ENCODE peak calls at places on chromosomes 2 and 18, in four cellular contexts. A is NCI-H446 treated with DMSO at 0.1 percent for 48 hours, U is substantia nigra, M is NCI-H2171 treated with DMSO at 0.1 percent for 48 hours. N is an unnamed sample.

GRCh38 chr2:227407601-227408089 is 19.9 kb upstream of the SCYGR1 start:
- DNase-seq in A (peak; percentile 67), U (no peak), M (peak; percentile 40), N (peak; percentile 93)

GRCh38 chr18:415627-416612 is 84.6 kb downstream of the COLEC12 start:
- DNase-seq in A (no peak), U (no peak), M (no peak), N (no peak)

GRCh38 chr18:23890589-23890988 is 124.0 kb upstream of the TTC39C start:
- DNase-seq in A (no peak), U (no peak), M (no peak), N (no peak)

GRCh38 chr2:238032755-238033337 is 28.0 kb upstream of the SCLY start:
- DNase-seq in A (no peak), U (no peak), M (no peak), N (no peak)

GRCh38 chr2:186903183-186903582 is 54.2 kb upstream of the ZSWIM2 start:
- DNase-seq in A (peak; percentile 6), U (no peak), M (no peak), N (no peak)

GRCh38 chr18:25621144-25621543 is 269.2 kb upstream of the ZNF521 start:
- DNase-seq in A (no peak), U (no peak), M (no peak), N (no peak)

GRCh38 chr2:61575447-61575859 is 37.3 kb upstream of the XPO1 start:
- DNase-seq in A (no peak), U (no peak), M (no peak), N (no peak)

GRCh38 chr2:175175320-175175719 is 6.2 kb downstream of the ATP5MC3 start:
- DNase-seq in A (no peak), U (no peak), M (no peak), N (no peak)

GRCh38 chr2:190159453-190159852 is 96.9 kb upstream of the MSTN start:
- DNase-seq in A (no peak), U (no peak), M (no peak), N (no peak)

GRCh38 chr18:9878783-9879242 is 7.0 kb upstream of the TXNDC2 start:
- DNase-seq in A (no peak), U (no peak), M (no peak), N (no peak)

GRCh38 chr2:182862003-182862402 is 4.4 kb downstream of the FRZB start:
- DNase-seq in A (no peak), U (no peak), M (no peak), N (peak; percentile 8)

GRCh38 chr18:58937913-58938312 is 73.2 kb downstream of the ZNF532 start:
- DNase-seq in A (no peak), U (no peak), M (no peak), N (no peak)